ENCODE peak calls at places on chromosomes 16 and 17, in five cellular contexts. One of them, this sample, is unnamed.

GRCh38 chr16:81560979-81561657 is 116.5 kb downstream of the CMIP start:
- DNase-seq in mesendoderm: no peak
- DNase-seq in neuronal stem cell: no peak
- DNase-seq in IMR-90: peak
- DNase-seq in H9: no peak
- DNase-seq in this sample: peak

GRCh38 chr16:84826558-84826941 is 6.8 kb downstream of the CRISPLD2 start:
- DNase-seq in IMR-90: peak
- DNase-seq in mesendoderm: no peak
- DNase-seq in H9: no peak
- DNase-seq in neuronal stem cell: no peak
- DNase-seq in this sample: peak

GRCh38 chr17:82408938-82409318 is 9.2 kb upstream of the HEXD start:
- DNase-seq in IMR-90: no peak
- DNase-seq in H9: no peak
- DNase-seq in mesendoderm: no peak
- DNase-seq in neuronal stem cell: no peak
- DNase-seq in this sample: no peak

GRCh38 chr16:89473791-89474414 is 16.5 kb downstream of the ANKRD11 start:
- DNase-seq in IMR-90: peak
- DNase-seq in mesendoderm: peak
- DNase-seq in neuronal stem cell: no peak
- DNase-seq in H9: no peak
- DNase-seq in this sample: peak

GRCh38 chr17:44164476-44164875 is 6.0 kb upstream of the ASB16 start:
- DNase-seq in IMR-90: no peak
- DNase-seq in H9: no peak
- DNase-seq in neuronal stem cell: no peak
- DNase-seq in mesendoderm: no peak
- DNase-seq in this sample: no peak

GRCh38 chr17:65930140-65930715 is 261.7 kb downstream of the CEP112 start:
- DNase-seq in IMR-90: no peak
- DNase-seq in H9: no peak
- DNase-seq in mesendoderm: no peak
- DNase-seq in neuronal stem cell: no peak
- DNase-seq in this sample: no peak

GRCh38 chr16:85635545-85636140 is 22.5 kb downstream of the GSE1 start:
- DNase-seq in neuronal stem cell: no peak
- DNase-seq in IMR-90: no peak
- DNase-seq in H9: no peak
- DNase-seq in mesendoderm: no peak
- DNase-seq in this sample: no peak

GRCh38 chr17:3527896-3528603 is 29.6 kb downstream of the TRPV3 start:
- DNase-seq in H9: no peak
- DNase-seq in IMR-90: no peak
- DNase-seq in mesendoderm: no peak
- DNase-seq in neuronal stem cell: no peak
- DNase-seq in this sample: no peak

GRCh38 chr17:69245617-69246016 is 17.0 kb upstream of the ABCA10 start:
- DNase-seq in IMR-90: no peak
- DNase-seq in mesendoderm: no peak
- DNase-seq in H9: no peak
- DNase-seq in neuronal stem cell: no peak
- DNase-seq in this sample: no peak

GRCh38 chr16:73230651-73231050 is 182.7 kb upstream of the ZFHX3 start:
- DNase-seq in IMR-90: no peak
- DNase-seq in neuronal stem cell: no peak
- DNase-seq in H9: no peak
- DNase-seq in mesendoderm: peak
- DNase-seq in this sample: no peak

GRCh38 chr17:44204453-44204882 is 4.8 kb upstream of the ATXN7L3 start:
- DNase-seq in mesendoderm: no peak
- DNase-seq in IMR-90: peak
- DNase-seq in H9: no peak
- DNase-seq in neuronal stem cell: no peak
- DNase-seq in this sample: peak

GRCh38 chr17:62900096-62900495 is 65.9 kb upstream of the TANC2 start:
- DNase-seq in neuronal stem cell: no peak
- DNase-seq in H9: no peak
- DNase-seq in mesendoderm: no peak
- DNase-seq in IMR-90: no peak
- DNase-seq in this sample: no peak

GRCh38 chr16:15593235-15593634 is 49.7 kb downstream of the MARF1 start:
- DNase-seq in neuronal stem cell: no peak
- DNase-seq in H9: no peak
- DNase-seq in mesendoderm: no peak
- DNase-seq in IMR-90: no peak
- DNase-seq in this sample: no peak

GRCh38 chr16:46583036-46583435 is 38.1 kb downstream of the SHCBP1 start:
- DNase-seq in mesendoderm: peak
- DNase-seq in IMR-90: no peak
- DNase-seq in H9: no peak
- DNase-seq in neuronal stem cell: no peak
- DNase-seq in this sample: no peak

GRCh38 chr17:12622726-12623125 is 43.0 kb upstream of the MYOCD start:
- DNase-seq in IMR-90: peak
- DNase-seq in mesendoderm: no peak
- DNase-seq in H9: no peak
- DNase-seq in neuronal stem cell: no peak
- DNase-seq in this sample: peak

DNA sequence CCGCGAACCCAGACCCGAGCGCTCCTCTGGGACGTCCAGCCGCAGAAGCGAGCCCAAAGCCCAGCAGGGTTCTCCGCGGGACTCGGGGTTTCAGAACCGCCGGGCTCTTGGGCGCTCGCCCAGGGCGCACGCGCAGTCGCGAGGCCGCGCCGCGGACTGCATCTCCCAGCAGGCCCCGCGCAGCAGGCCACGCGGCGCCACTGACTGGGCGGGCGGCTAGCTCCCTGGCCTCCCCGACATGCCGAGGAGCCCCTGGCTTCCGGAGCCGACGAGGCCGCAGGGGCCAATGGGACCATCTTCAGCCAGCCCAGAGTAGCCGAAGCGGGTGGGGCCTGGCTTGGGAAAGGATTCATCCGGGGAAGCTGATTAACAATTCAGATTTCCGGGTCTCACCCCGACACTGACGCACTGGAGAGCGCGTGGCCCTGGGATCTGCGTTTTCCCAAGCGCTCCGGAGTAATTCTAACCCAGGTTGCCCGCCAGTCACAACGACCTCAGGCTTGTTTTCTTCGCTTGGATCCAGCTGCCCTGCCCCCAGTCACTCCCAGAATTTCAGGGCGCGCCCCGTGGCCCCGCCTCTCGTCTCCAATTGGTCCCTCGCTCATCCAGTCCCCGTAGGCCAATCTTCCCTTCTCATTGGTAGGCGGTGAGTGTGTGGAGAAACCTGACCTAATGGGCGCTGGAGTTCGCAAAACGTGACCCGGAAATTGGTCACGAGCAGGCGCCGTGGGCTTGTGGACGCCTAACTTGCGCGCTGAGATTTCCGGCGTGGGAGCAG is at the start of gene ZNF263:
- DNase-seq in neuronal stem cell: peak
- DNase-seq in IMR-90: peak
- DNase-seq in mesendoderm: peak
- DNase-seq in H9: peak
- DNase-seq in this sample: peak
- H2BK15ac ChIP-seq in neuronal stem cell: no peak
- H2BK15ac ChIP-seq in IMR-90: peak
- H2BK15ac ChIP-seq in mesendoderm: no peak
- H2BK15ac ChIP-seq in H9: no peak
- H2BK15ac ChIP-seq in this sample: no peak

DNA sequence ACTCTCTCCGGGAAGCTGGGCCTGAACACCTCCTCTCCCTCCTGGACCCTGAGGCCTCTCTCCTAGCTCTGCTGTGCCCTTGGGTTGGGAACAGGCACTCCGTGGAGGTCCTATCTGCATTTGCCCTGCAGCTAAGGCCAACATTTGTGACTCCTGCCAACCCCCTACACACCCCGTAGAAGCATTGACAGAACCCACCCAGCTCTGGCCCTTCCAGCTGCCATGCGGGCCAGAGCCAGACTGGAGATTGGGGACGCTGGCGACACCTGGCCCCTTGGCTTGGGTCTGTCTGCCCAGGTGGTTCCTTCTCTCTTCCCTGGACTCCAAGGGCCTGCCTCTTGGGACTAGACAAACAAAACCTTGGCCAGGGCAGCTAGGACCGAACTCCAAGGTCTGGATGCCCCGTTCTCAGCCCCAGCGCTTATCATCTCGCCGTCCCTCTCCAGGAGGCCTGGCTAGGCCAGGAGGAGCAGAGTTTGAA is 644 bp upstream of the RHBDF2 start:
- DNase-seq in neuronal stem cell: no peak
- DNase-seq in mesendoderm: peak
- DNase-seq in H9: no peak
- DNase-seq in IMR-90: no peak
- DNase-seq in this sample: no peak
- H2AK5ac ChIP-seq in neuronal stem cell: peak
- H2AK5ac ChIP-seq in mesendoderm: peak
- H2AK5ac ChIP-seq in H9: no peak
- H2AK5ac ChIP-seq in IMR-90: peak
- H2AK5ac ChIP-seq in this sample: peak

GRCh38 chr16:66605177-66605999 is 884 bp downstream of the CMTM3 start:
- DNase-seq in IMR-90: peak
- DNase-seq in neuronal stem cell: peak
- DNase-seq in H9: peak
- DNase-seq in mesendoderm: peak
- DNase-seq in this sample: peak
- H2BK15ac ChIP-seq in IMR-90: no peak
- H2BK15ac ChIP-seq in neuronal stem cell: no peak
- H2BK15ac ChIP-seq in H9: no peak
- H2BK15ac ChIP-seq in mesendoderm: no peak
- H2BK15ac ChIP-seq in this sample: peak

DNA sequence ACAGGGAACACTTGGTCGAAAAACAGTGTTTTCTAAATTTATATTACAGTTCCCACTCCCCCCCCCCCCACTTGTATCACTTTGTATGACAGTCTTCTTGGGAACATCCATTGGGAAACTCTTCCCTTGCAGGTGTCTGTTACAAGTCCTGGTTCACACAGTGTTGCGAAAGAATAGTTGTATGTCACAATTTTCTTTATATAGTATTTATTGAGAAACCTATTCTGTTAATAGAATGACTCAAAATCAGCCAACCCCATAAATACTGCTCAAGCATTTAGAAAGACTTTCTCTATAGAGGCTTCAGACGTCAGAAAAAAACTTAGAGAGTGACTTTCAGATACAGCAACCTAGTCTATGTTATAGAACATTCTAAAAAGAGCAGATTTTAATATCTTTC is 414.4 kb downstream of the WWOX start:
- DNase-seq in H9: no peak
- DNase-seq in IMR-90: no peak
- DNase-seq in neuronal stem cell: no peak
- DNase-seq in mesendoderm: no peak
- DNase-seq in this sample: peak
- H2AK5ac ChIP-seq in H9: no peak
- H2AK5ac ChIP-seq in IMR-90: no peak
- H2AK5ac ChIP-seq in neuronal stem cell: no peak
- H2AK5ac ChIP-seq in mesendoderm: no peak
- H2AK5ac ChIP-seq in this sample: no peak

DNA sequence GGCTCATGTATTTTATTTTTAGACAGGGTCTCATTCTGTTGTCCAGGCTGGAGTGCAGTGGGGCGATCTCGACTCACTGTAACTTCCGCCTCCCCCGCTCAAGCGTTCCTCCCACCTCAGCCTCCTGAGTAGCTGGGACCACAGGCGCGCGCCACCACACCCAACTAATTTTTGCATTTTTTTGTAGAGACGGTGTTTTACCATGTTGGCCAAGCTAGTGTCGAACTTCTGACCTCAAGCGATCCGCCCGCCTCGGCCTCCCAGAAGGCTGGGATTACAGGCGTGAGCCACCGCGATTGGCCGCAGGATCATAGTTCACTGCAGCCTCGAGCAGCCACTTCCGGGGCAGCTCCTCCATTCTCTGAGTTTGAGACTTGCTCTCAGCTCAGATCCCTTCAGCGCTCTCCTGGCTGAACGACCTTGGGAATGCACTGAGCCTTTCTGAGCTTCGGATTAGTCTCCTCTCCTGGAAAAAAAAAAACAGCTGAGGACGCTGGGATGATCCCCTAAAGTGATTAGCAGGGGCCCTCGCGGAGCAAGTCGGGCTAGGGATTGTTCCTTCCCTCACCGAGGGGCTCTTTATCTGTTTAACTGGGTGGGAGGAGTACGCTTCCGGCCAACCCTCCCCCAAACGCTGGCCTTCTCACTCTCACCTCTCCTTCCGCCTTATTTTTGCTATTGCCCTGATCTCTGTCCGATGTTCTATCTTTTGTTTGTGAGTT is 1.1 kb upstream of the PKMYT1 start:
- DNase-seq in neuronal stem cell: no peak
- DNase-seq in H9: peak
- DNase-seq in mesendoderm: peak
- DNase-seq in IMR-90: no peak
- DNase-seq in this sample: peak
- H2BK15ac ChIP-seq in neuronal stem cell: peak
- H2BK15ac ChIP-seq in H9: no peak
- H2BK15ac ChIP-seq in mesendoderm: no peak
- H2BK15ac ChIP-seq in IMR-90: no peak
- H2BK15ac ChIP-seq in this sample: no peak

DNA sequence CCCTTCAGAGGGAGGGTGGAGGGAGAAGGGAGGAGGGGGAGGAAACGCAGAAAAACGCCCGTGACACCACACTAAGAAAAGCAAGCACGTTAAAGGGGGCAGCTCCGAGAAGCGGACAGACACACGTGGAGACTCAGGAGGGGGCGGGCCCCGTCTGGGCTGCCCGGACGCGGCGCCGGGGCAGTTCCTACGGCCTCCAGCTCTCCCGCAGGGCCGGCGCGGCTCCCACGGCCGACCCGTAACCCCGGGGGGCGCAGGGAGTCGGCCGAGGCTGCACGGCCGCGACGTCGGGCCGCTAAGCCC is 362 bp downstream of the KLHDC4 start:
- DNase-seq in H9: no peak
- DNase-seq in mesendoderm: peak
- DNase-seq in neuronal stem cell: no peak
- DNase-seq in IMR-90: peak
- DNase-seq in this sample: peak
- H2AK5ac ChIP-seq in H9: no peak
- H2AK5ac ChIP-seq in mesendoderm: no peak
- H2AK5ac ChIP-seq in neuronal stem cell: no peak
- H2AK5ac ChIP-seq in IMR-90: peak
- H2AK5ac ChIP-seq in this sample: no peak

GRCh38 chr16:1277016-1277944 is 21.4 kb downstream of the TPSD1 start:
- DNase-seq in IMR-90: no peak
- DNase-seq in neuronal stem cell: no peak
- DNase-seq in mesendoderm: no peak
- DNase-seq in H9: no peak
- DNase-seq in this sample: no peak
- H2BK15ac ChIP-seq in IMR-90: no peak
- H2BK15ac ChIP-seq in neuronal stem cell: peak
- H2BK15ac ChIP-seq in mesendoderm: no peak
- H2BK15ac ChIP-seq in H9: no peak
- H2BK15ac ChIP-seq in this sample: peak

This sample was measured in mesenchymal stem cell.